ENCODE peak calls at places on chromosomes 6 and 20, in six cellular contexts. One of them, this sample, is unnamed.

GRCh38 chr6:55758156-55758942 is 117.0 kb downstream of the BMP5 start:
- DNase-seq in activated gamma-delta T cell treated with Interleukin-2 at 50 U/mL for 16 hours: no peak
- DNase-seq in EL: peak
- DNase-seq in fibroblast of lung: peak
- DNase-seq in HTR-8/SVneo: peak
- DNase-seq in fibroblast of the conjunctiva: peak
- DNase-seq in this sample: no peak

GRCh38 chr6:14540276-14540675 is 422.7 kb downstream of the CD83 start:
- DNase-seq in activated gamma-delta T cell treated with Interleukin-2 at 50 U/mL for 16 hours: no peak
- DNase-seq in EL: no peak
- DNase-seq in fibroblast of lung: peak
- DNase-seq in HTR-8/SVneo: no peak
- DNase-seq in fibroblast of the conjunctiva: no peak
- DNase-seq in this sample: no peak

GRCh38 chr20:47334022-47334551 is 22.4 kb downstream of the ZMYND8 start:
- DNase-seq in activated gamma-delta T cell treated with Interleukin-2 at 50 U/mL for 16 hours: no peak
- DNase-seq in EL: peak
- DNase-seq in fibroblast of lung: peak
- DNase-seq in HTR-8/SVneo: peak
- DNase-seq in fibroblast of the conjunctiva: peak
- DNase-seq in this sample: no peak

GRCh38 chr20:46027245-46027853 is 1.7 kb upstream of the SLC12A5 start:
- DNase-seq in activated gamma-delta T cell treated with Interleukin-2 at 50 U/mL for 16 hours: peak
- DNase-seq in EL: peak
- DNase-seq in fibroblast of lung: peak
- DNase-seq in HTR-8/SVneo: peak
- DNase-seq in fibroblast of the conjunctiva: peak
- DNase-seq in this sample: peak

GRCh38 chr6:101203664-101204063 is 189.8 kb upstream of the GRIK2 start:
- DNase-seq in activated gamma-delta T cell treated with Interleukin-2 at 50 U/mL for 16 hours: no peak
- DNase-seq in EL: no peak
- DNase-seq in fibroblast of lung: no peak
- DNase-seq in HTR-8/SVneo: no peak
- DNase-seq in fibroblast of the conjunctiva: no peak
- DNase-seq in this sample: no peak

GRCh38 chr20:61131944-61132343 is 120.1 kb upstream of the CDH4 start:
- DNase-seq in activated gamma-delta T cell treated with Interleukin-2 at 50 U/mL for 16 hours: no peak
- DNase-seq in EL: no peak
- DNase-seq in fibroblast of lung: no peak
- DNase-seq in HTR-8/SVneo: no peak
- DNase-seq in fibroblast of the conjunctiva: no peak
- DNase-seq in this sample: no peak

GRCh38 chr6:152748843-152749242 is 1.8 kb upstream of the VIP start:
- DNase-seq in activated gamma-delta T cell treated with Interleukin-2 at 50 U/mL for 16 hours: no peak
- DNase-seq in EL: no peak
- DNase-seq in fibroblast of lung: no peak
- DNase-seq in HTR-8/SVneo: no peak
- DNase-seq in fibroblast of the conjunctiva: no peak
- DNase-seq in this sample: peak

GRCh38 chr6:1313755-1314503 is 2.0 kb downstream of the FOXQ1 start:
- DNase-seq in activated gamma-delta T cell treated with Interleukin-2 at 50 U/mL for 16 hours: no peak
- DNase-seq in EL: no peak
- DNase-seq in fibroblast of lung: no peak
- DNase-seq in HTR-8/SVneo: no peak
- DNase-seq in fibroblast of the conjunctiva: no peak
- DNase-seq in this sample: peak

GRCh38 chr6:71334768-71335167 is 46.2 kb downstream of the OGFRL1 start:
- DNase-seq in activated gamma-delta T cell treated with Interleukin-2 at 50 U/mL for 16 hours: no peak
- DNase-seq in EL: no peak
- DNase-seq in fibroblast of lung: no peak
- DNase-seq in HTR-8/SVneo: no peak
- DNase-seq in fibroblast of the conjunctiva: no peak
- DNase-seq in this sample: no peak

GRCh38 chr6:148965287-148965686 is 218.5 kb downstream of the UST start:
- DNase-seq in activated gamma-delta T cell treated with Interleukin-2 at 50 U/mL for 16 hours: no peak
- DNase-seq in EL: no peak
- DNase-seq in fibroblast of lung: no peak
- DNase-seq in HTR-8/SVneo: no peak
- DNase-seq in fibroblast of the conjunctiva: no peak
- DNase-seq in this sample: no peak

GRCh38 chr20:4573564-4574355 is 147.9 kb upstream of the PRND start:
- DNase-seq in activated gamma-delta T cell treated with Interleukin-2 at 50 U/mL for 16 hours: no peak
- DNase-seq in EL: peak
- DNase-seq in fibroblast of lung: peak
- DNase-seq in HTR-8/SVneo: peak
- DNase-seq in fibroblast of the conjunctiva: peak
- DNase-seq in this sample: no peak

GRCh38 chr6:30888472-30889137 is 4.3 kb downstream of the DDR1 start:
- DNase-seq in activated gamma-delta T cell treated with Interleukin-2 at 50 U/mL for 16 hours: no peak
- DNase-seq in EL: peak
- DNase-seq in fibroblast of lung: peak
- DNase-seq in HTR-8/SVneo: no peak
- DNase-seq in fibroblast of the conjunctiva: no peak
- DNase-seq in this sample: no peak

GRCh38 chr6:136526196-136526930 is 23.9 kb downstream of the MAP7 start:
- DNase-seq in activated gamma-delta T cell treated with Interleukin-2 at 50 U/mL for 16 hours: peak
- DNase-seq in EL: peak
- DNase-seq in fibroblast of lung: peak
- DNase-seq in HTR-8/SVneo: no peak
- DNase-seq in fibroblast of the conjunctiva: peak
- DNase-seq in this sample: no peak

GRCh38 chr6:79334674-79335073 is 100.2 kb upstream of the HMGN3 start:
- DNase-seq in activated gamma-delta T cell treated with Interleukin-2 at 50 U/mL for 16 hours: no peak
- DNase-seq in EL: no peak
- DNase-seq in fibroblast of lung: no peak
- DNase-seq in HTR-8/SVneo: no peak
- DNase-seq in fibroblast of the conjunctiva: no peak
- DNase-seq in this sample: no peak

GRCh38 chr6:114537977-114538376 is 195.2 kb upstream of the HS3ST5 start:
- DNase-seq in activated gamma-delta T cell treated with Interleukin-2 at 50 U/mL for 16 hours: no peak
- DNase-seq in EL: no peak
- DNase-seq in fibroblast of lung: no peak
- DNase-seq in HTR-8/SVneo: no peak
- DNase-seq in fibroblast of the conjunctiva: no peak
- DNase-seq in this sample: no peak

GRCh38 chr6:24493945-24494725 is 634 bp upstream of the ALDH5A1 start:
- DNase-seq in activated gamma-delta T cell treated with Interleukin-2 at 50 U/mL for 16 hours: no peak
- DNase-seq in EL: no peak
- DNase-seq in fibroblast of lung: no peak
- DNase-seq in HTR-8/SVneo: no peak
- DNase-seq in fibroblast of the conjunctiva: no peak
- DNase-seq in this sample: no peak

GRCh38 chr6:28807682-28808280 is 116.0 kb downstream of the TRIM27 start:
- DNase-seq in activated gamma-delta T cell treated with Interleukin-2 at 50 U/mL for 16 hours: no peak
- DNase-seq in EL: peak
- DNase-seq in fibroblast of lung: peak
- DNase-seq in HTR-8/SVneo: no peak
- DNase-seq in fibroblast of the conjunctiva: no peak
- DNase-seq in this sample: no peak

GRCh38 chr6:121443953-121444590 is 8.6 kb downstream of the GJA1 start:
- DNase-seq in activated gamma-delta T cell treated with Interleukin-2 at 50 U/mL for 16 hours: no peak
- DNase-seq in EL: peak
- DNase-seq in fibroblast of lung: peak
- DNase-seq in HTR-8/SVneo: no peak
- DNase-seq in fibroblast of the conjunctiva: no peak
- DNase-seq in this sample: no peak

GRCh38 chr6:129009856-129010255 is 126.9 kb downstream of the LAMA2 start:
- DNase-seq in activated gamma-delta T cell treated with Interleukin-2 at 50 U/mL for 16 hours: no peak
- DNase-seq in EL: no peak
- DNase-seq in fibroblast of lung: no peak
- DNase-seq in HTR-8/SVneo: no peak
- DNase-seq in fibroblast of the conjunctiva: no peak
- DNase-seq in this sample: no peak

GRCh38 chr6:42870145-42870936 is 9.1 kb upstream of the RPL7L1 start:
- DNase-seq in activated gamma-delta T cell treated with Interleukin-2 at 50 U/mL for 16 hours: no peak
- DNase-seq in EL: no peak
- DNase-seq in fibroblast of lung: no peak
- DNase-seq in HTR-8/SVneo: no peak
- DNase-seq in fibroblast of the conjunctiva: no peak
- DNase-seq in this sample: no peak

GRCh38 chr6:150713876-150714275 is 114.2 kb downstream of the PLEKHG1 start:
- DNase-seq in activated gamma-delta T cell treated with Interleukin-2 at 50 U/mL for 16 hours: no peak
- DNase-seq in EL: no peak
- DNase-seq in fibroblast of lung: peak
- DNase-seq in HTR-8/SVneo: no peak
- DNase-seq in fibroblast of the conjunctiva: no peak
- DNase-seq in this sample: no peak

GRCh38 chr6:1325471-1326309 is 13.8 kb downstream of the FOXQ1 start:
- DNase-seq in activated gamma-delta T cell treated with Interleukin-2 at 50 U/mL for 16 hours: no peak
- DNase-seq in EL: peak
- DNase-seq in fibroblast of lung: peak
- DNase-seq in HTR-8/SVneo: no peak
- DNase-seq in fibroblast of the conjunctiva: peak
- DNase-seq in this sample: no peak

GRCh38 chr6:115570326-115570725 is 490.4 kb downstream of the FRK start:
- DNase-seq in activated gamma-delta T cell treated with Interleukin-2 at 50 U/mL for 16 hours: no peak
- DNase-seq in EL: peak
- DNase-seq in fibroblast of lung: peak
- DNase-seq in HTR-8/SVneo: no peak
- DNase-seq in fibroblast of the conjunctiva: no peak
- DNase-seq in this sample: no peak

GRCh38 chr6:12232339-12232738 is 57.8 kb upstream of the EDN1 start:
- DNase-seq in activated gamma-delta T cell treated with Interleukin-2 at 50 U/mL for 16 hours: no peak
- DNase-seq in EL: peak
- DNase-seq in fibroblast of lung: peak
- DNase-seq in HTR-8/SVneo: peak
- DNase-seq in fibroblast of the conjunctiva: no peak
- DNase-seq in this sample: peak

GRCh38 chr6:125546827-125547226 is 202.6 kb upstream of the HEY2 start:
- DNase-seq in activated gamma-delta T cell treated with Interleukin-2 at 50 U/mL for 16 hours: no peak
- DNase-seq in EL: peak
- DNase-seq in fibroblast of lung: no peak
- DNase-seq in HTR-8/SVneo: no peak
- DNase-seq in fibroblast of the conjunctiva: peak
- DNase-seq in this sample: no peak

GRCh38 chr6:36099872-36100483 is 30.3 kb upstream of the MAPK13 start:
- DNase-seq in activated gamma-delta T cell treated with Interleukin-2 at 50 U/mL for 16 hours: peak
- DNase-seq in EL: no peak
- DNase-seq in fibroblast of lung: peak
- DNase-seq in HTR-8/SVneo: no peak
- DNase-seq in fibroblast of the conjunctiva: no peak
- DNase-seq in this sample: no peak

GRCh38 chr20:32332614-32333013 is 25.5 kb upstream of the ASXL1 start:
- DNase-seq in activated gamma-delta T cell treated with Interleukin-2 at 50 U/mL for 16 hours: no peak
- DNase-seq in EL: peak
- DNase-seq in fibroblast of lung: peak
- DNase-seq in HTR-8/SVneo: no peak
- DNase-seq in fibroblast of the conjunctiva: no peak
- DNase-seq in this sample: no peak

GRCh38 chr20:17863577-17864292 is 104.9 kb downstream of the SNX5 start:
- DNase-seq in activated gamma-delta T cell treated with Interleukin-2 at 50 U/mL for 16 hours: no peak
- DNase-seq in EL: no peak
- DNase-seq in fibroblast of lung: peak
- DNase-seq in HTR-8/SVneo: no peak
- DNase-seq in fibroblast of the conjunctiva: peak
- DNase-seq in this sample: no peak

GRCh38 chr6:27505209-27506027 is 32.5 kb upstream of the ZNF184 start:
- DNase-seq in activated gamma-delta T cell treated with Interleukin-2 at 50 U/mL for 16 hours: peak
- DNase-seq in EL: peak
- DNase-seq in fibroblast of lung: peak
- DNase-seq in HTR-8/SVneo: no peak
- DNase-seq in fibroblast of the conjunctiva: peak
- DNase-seq in this sample: peak

GRCh38 chr6:3797231-3798200 is 46.0 kb upstream of the PXDC1 start:
- DNase-seq in activated gamma-delta T cell treated with Interleukin-2 at 50 U/mL for 16 hours: no peak
- DNase-seq in EL: peak
- DNase-seq in fibroblast of lung: peak
- DNase-seq in HTR-8/SVneo: peak
- DNase-seq in fibroblast of the conjunctiva: peak
- DNase-seq in this sample: no peak